ENCODE peak calls at places on chromosomes 12 and 14, in ten cellular contexts. J is cardiac muscle cell, Z is HCT116, U is heart left ventricle, L is astrocyte of the spinal cord, P is AG04450, E is kidney, N is Calu3, D is transverse colon, X is esophagus squamous epithelium. H is an unnamed sample.

GRCh38 chr12:93624595-93625294 is 52.3 kb downstream of the SOCS2 start:
- DNase-seq in J (peak), Z (peak), U (no peak), L (peak), P (peak), E (no peak), N (no peak), D (no peak), X (no peak), H (no peak)

GRCh38 chr14:37230551-37231194 is 32.9 kb downstream of the MIPOL1 start:
- DNase-seq in J (peak), Z (peak), U (no peak), L (peak), P (peak), E (no peak), N (peak), D (no peak), X (no peak), H (peak)

GRCh38 chr14:59460378-59460777 is 4.8 kb downstream of the GPR135 start:
- DNase-seq in J (no peak), Z (no peak), U (no peak), L (no peak), P (no peak), E (no peak), N (no peak), D (no peak), X (no peak), H (no peak)

GRCh38 chr12:57342207-57342691 is 88.6 kb downstream of the R3HDM2 start:
- DNase-seq in J (peak), Z (no peak), U (no peak), L (peak), P (peak), E (no peak), N (no peak), D (no peak), X (no peak), H (peak)

GRCh38 chr14:26415618-26416123 is 182.2 kb downstream of the NOVA1 start:
- DNase-seq in J (no peak), Z (no peak), U (no peak), L (peak), P (no peak), E (no peak), N (no peak), D (peak), X (no peak), H (no peak)

GRCh38 chr14:92926931-92927330 is 4.0 kb downstream of the CHGA start:
- DNase-seq in J (no peak), Z (no peak), U (no peak), L (no peak), P (no peak), E (no peak), N (no peak), D (no peak), X (no peak), H (no peak)

GRCh38 chr12:103043531-103044445 is 86.3 kb downstream of the ASCL1 start:
- DNase-seq in J (no peak), Z (no peak), U (no peak), L (no peak), P (no peak), E (no peak), N (no peak), D (no peak), X (no peak), H (peak)

GRCh38 chr12:68636268-68636667 is 25.6 kb downstream of the RAP1B start:
- DNase-seq in J (peak), Z (no peak), U (no peak), L (peak), P (no peak), E (no peak), N (no peak), D (no peak), X (no peak), H (no peak)

GRCh38 chr12:63905523-63905922 is 61.0 kb downstream of the SRGAP1 start:
- DNase-seq in J (no peak), Z (no peak), U (no peak), L (no peak), P (no peak), E (no peak), N (no peak), D (no peak), X (no peak), H (no peak)

GRCh38 chr12:70849265-70849960 is 71.1 kb downstream of the PTPRR start:
- DNase-seq in J (peak), Z (peak), U (no peak), L (peak), P (no peak), E (no peak), N (no peak), D (no peak), X (no peak), H (no peak)

GRCh38 chr14:71553779-71554178 is 378.4 kb upstream of the RGS6 start:
- DNase-seq in J (no peak), Z (no peak), U (no peak), L (no peak), P (no peak), E (no peak), N (no peak), D (no peak), X (no peak), H (no peak)

DNA sequence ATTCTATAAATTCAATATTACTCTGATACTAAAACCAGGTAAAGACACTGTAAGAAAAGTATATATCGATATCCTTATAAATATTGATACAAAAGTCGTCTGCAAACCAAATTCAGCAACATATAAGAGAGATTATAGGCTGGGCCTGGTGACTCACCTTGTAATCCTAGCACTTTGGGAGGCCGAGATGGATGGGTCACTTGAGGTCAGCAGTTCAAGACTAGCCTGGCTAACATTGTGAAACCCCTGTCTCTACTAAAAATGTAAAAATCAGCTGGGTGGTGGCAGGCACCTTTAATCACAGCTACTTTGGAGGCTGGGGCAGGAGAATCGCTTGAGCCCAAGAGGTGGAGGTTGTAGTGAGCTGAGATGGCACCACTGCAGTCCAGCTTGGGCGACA is 13.5 kb upstream of the TUBA1C start:
- DNase-seq in J (no peak), Z (no peak), U (no peak), L (no peak), P (no peak), E (no peak), N (no peak), D (no peak), X (no peak), H (no peak)
- TF ChIP-seq CTCF in J (no peak), Z (no peak), U (no peak), L (no peak), P (no peak), E (no peak), N (no peak), D (no peak), X (no peak), H (no peak)

GRCh38 chr12:9936597-9936996 is 4.4 kb upstream of the CLEC2A start:
- DNase-seq in J (no peak), Z (no peak), U (no peak), L (no peak), P (no peak), E (no peak), N (no peak), D (no peak), X (no peak), H (no peak)

GRCh38 chr12:9944404-9944803 is 12.2 kb upstream of the CLEC2A start:
- DNase-seq in J (no peak), Z (no peak), U (no peak), L (no peak), P (no peak), E (no peak), N (no peak), D (no peak), X (no peak), H (no peak)

GRCh38 chr12:9943244-9943643 is 11.1 kb upstream of the CLEC2A start:
- DNase-seq in J (no peak), Z (no peak), U (no peak), L (no peak), P (no peak), E (peak), N (no peak), D (no peak), X (no peak), H (peak)

GRCh38 chr12:9941838-9942237 is 9.7 kb upstream of the CLEC2A start:
- DNase-seq in J (no peak), Z (no peak), U (no peak), L (no peak), P (no peak), E (no peak), N (no peak), D (no peak), X (no peak), H (no peak)

DNA sequence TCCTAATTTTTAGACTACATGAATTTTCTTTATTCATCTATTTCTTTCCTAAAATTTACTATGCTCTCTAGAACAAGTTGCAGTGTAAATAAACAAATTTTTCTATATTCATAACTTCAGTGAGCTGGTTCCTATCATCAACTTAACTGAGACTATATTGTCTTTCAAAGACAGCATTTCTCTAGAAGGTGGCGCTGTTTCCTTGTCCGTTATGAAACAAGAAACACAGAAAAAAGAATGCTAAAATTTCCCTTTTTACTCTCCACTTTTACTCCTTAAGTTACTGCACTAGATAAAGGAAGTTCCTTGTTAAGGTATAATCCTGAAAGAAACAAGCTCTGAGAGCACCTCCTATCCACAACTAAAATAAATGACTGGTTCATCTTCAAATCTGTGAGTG is 8.2 kb upstream of the CLEC2A start:
- DNase-seq in J (peak), Z (no peak), U (no peak), L (no peak), P (no peak), E (no peak), N (no peak), D (no peak), X (no peak), H (no peak)
- TF ChIP-seq CTCF in J (peak), Z (peak), U (no peak), L (peak), P (peak), E (no peak), N (no peak), D (no peak), X (no peak), H (peak)

GRCh38 chr14:24279301-24280186 is 8.1 kb upstream of the RABGGTA start:
- DNase-seq in J (no peak), Z (no peak), U (no peak), L (no peak), P (no peak), E (no peak), N (peak), D (no peak), X (no peak), H (no peak)
- TF ChIP-seq CTCF in J (peak), Z (no peak), U (peak), L (no peak), P (peak), E (peak), N (peak), D (no peak), X (peak), H (no peak)

GRCh38 chr14:70317969-70318634 is 41.4 kb downstream of the COX16 start:
- DNase-seq in J (peak), Z (peak), U (no peak), L (peak), P (peak), E (no peak), N (peak), D (peak), X (no peak), H (peak)
- TF ChIP-seq CTCF in J (peak), Z (peak), U (peak), L (peak), P (peak), E (peak), N (peak), D (peak), X (peak), H (peak)

DNA sequence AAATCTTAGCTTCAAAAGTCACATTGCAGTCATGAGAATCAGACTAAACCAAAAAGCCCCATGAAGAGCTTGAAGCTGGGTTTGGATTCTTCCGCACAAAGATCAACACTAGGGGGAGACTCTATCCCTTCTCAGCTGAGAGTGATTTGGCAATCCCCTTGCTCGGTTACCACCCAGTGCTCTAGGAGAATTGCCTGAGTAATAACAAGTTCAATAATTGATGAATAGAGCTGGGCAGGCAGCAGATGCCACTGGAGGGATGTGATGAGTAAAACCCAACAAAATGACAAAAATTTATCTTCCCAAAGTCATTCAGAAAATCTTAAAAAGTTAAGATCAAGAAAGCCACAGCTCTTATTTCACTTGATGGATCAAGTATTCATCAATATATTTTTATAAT is 185.6 kb upstream of the ARID2 start:
- DNase-seq in J (peak), Z (peak), U (no peak), L (peak), P (peak), E (no peak), N (peak), D (peak), X (no peak), H (peak)
- TF ChIP-seq CTCF in J (peak), Z (peak), U (peak), L (peak), P (peak), E (peak), N (peak), D (peak), X (peak), H (peak)

H was measured in nephron progenitor cell.